ENCODE peak calls at places on chromosomes 13 and 19, in eight cellular contexts. K is body of pancreas, P is cardiac fibroblast, X is lower leg skin, T is AG09309, N is GM13977, V is nephron progenitor cell, C is cardiac muscle cell. Z is an unnamed sample.

GRCh38 chr19:31054430-31054829 is 294.8 kb downstream of the TSHZ3 start:
- DNase-seq in T (peak; percentile 21), K (no peak), V (peak; percentile 47), P (peak; percentile 74), C (peak; percentile 63), X (no peak), N (no peak), Z (peak; percentile 47)

GRCh38 chr19:56155124-56155687 is 14.1 kb downstream of the ZNF444 start:
- DNase-seq in P (no peak), X (no peak), V (peak; percentile 30), N (no peak), K (peak; percentile 60), C (no peak), T (no peak), Z (peak; percentile 10)

GRCh38 chr19:31693131-31693700 is 344.0 kb upstream of the TSHZ3 start:
- DNase-seq in V (no peak), N (no peak), T (no peak), X (no peak), C (no peak), P (no peak), K (no peak), Z (no peak)

GRCh38 chr19:16365300-16365996 is 40.8 kb downstream of the KLF2 start:
- DNase-seq in X (no peak), V (no peak), T (no peak), P (no peak), K (no peak), C (no peak), N (no peak), Z (peak; percentile 1)

GRCh38 chr13:110161112-110161897 is 145.7 kb downstream of the COL4A1 start:
- DNase-seq in T (no peak), V (no peak), C (no peak), P (no peak), N (no peak), X (no peak), K (no peak), Z (no peak)

GRCh38 chr13:24178847-24179845 is 18.6 kb downstream of the SPATA13 start:
- DNase-seq in T (no peak), K (no peak), X (no peak), V (no peak), P (no peak), C (no peak), N (no peak), Z (peak; percentile 15)

GRCh38 chr13:80265348-80265747 is 75.6 kb downstream of the SPRY2 start:
- DNase-seq in N (no peak), C (no peak), T (no peak), X (no peak), K (no peak), P (peak; percentile 12), V (no peak), Z (no peak)

GRCh38 chr13:73693215-73693614 is 441.0 kb downstream of the KLF12 start:
- DNase-seq in T (no peak), N (no peak), X (no peak), K (no peak), C (no peak), V (no peak), P (no peak), Z (no peak)

GRCh38 chr19:38658462-38659306 is 11.2 kb downstream of the ACTN4 start:
- DNase-seq in T (peak; percentile 99), N (no peak), K (peak; percentile 67), C (peak; percentile 61), X (peak; percentile 70), P (peak; percentile 99), V (no peak), Z (no peak)

GRCh38 chr19:772730-773436 is 22.0 kb downstream of the MISP start:
- DNase-seq in V (peak; percentile 74), N (no peak), P (no peak), C (peak; percentile 28), T (no peak), K (no peak), X (no peak), Z (no peak)

GRCh38 chr13:53143757-53144320 is 115.2 kb downstream of the OLFM4 start:
- DNase-seq in N (no peak), K (no peak), T (no peak), P (no peak), C (no peak), V (no peak), X (no peak), Z (no peak)

GRCh38 chr19:19186742-19187141 is 5.2 kb downstream of the BORCS8 start:
- DNase-seq in N (no peak), P (no peak), T (no peak), K (no peak), C (no peak), X (no peak), V (no peak), Z (no peak)
- TF ChIP-seq CTCF in N (no peak), P (no peak), T (no peak), K (no peak), C (no peak), X (no peak), V (no peak), Z (no peak)

DNA sequence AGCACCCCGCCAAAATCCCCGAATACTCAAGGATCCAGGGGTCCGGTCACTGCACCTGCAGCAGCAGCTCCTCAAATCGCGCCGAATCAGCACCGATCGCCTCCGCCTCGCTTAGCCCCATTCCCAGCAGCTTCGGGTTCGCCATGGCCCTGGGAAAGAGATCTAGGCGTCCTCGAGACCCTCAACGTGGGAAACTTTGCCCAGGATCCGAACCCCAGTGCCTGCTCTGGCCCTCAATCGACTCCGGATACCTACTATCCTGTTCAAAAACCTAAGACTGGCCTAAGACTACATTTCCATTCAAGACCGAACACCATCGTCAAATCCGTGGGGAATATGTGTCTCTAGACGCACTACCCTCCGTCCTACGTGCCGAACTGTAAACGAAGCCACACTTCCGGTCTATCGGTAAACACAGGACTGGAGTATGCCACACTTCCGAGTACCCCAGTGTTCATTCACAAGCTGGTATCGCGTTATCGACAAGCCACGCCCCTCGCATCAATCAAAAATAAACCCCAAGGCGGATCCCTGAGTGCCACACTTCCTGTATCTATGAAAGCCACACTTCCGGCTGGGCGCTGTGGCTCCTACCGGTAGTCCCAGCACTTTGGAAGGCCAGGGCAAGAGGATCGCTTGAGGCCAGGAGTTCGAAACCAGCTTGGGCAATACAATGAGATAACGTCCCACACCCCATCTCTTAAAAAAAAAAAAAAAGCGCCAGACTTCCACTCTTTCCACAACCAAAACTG is at the start of gene PIH1D1:
- DNase-seq in C (peak; percentile 98), K (peak; percentile 98), V (peak; percentile 92), X (peak; percentile 99), P (peak; percentile 99), T (peak; percentile 97), N (peak; percentile 94), Z (peak; percentile 99)
- TF ChIP-seq CTCF in C (peak; percentile 24), K (peak; percentile 46), V (no peak), X (no peak), P (peak; percentile 38), T (peak; percentile 25), N (no peak), Z (no peak)

GRCh38 chr19:3061214-3062161 is 807 bp downstream of the TLE5 start:
- DNase-seq in X (no peak), K (no peak), T (no peak), P (peak; percentile 61), V (no peak), N (peak; percentile 87), C (peak; percentile 30), Z (peak; percentile 69)
- TF ChIP-seq CTCF in X (no peak), K (peak; percentile 11), T (peak; percentile 32), P (peak; percentile 2), V (no peak), N (peak; percentile 39), C (peak; percentile 39), Z (no peak)

GRCh38 chr19:5971714-5972354 is 6.1 kb downstream of the RANBP3 start:
- DNase-seq in C (no peak), X (no peak), N (no peak), P (no peak), T (no peak), V (no peak), K (no peak), Z (no peak)
- TF ChIP-seq CTCF in C (no peak), X (no peak), N (no peak), P (no peak), T (no peak), V (no peak), K (no peak), Z (no peak)

GRCh38 chr13:47611664-47612288 is 389.3 kb downstream of the SUCLA2 start:
- DNase-seq in C (no peak), N (no peak), P (no peak), V (no peak), X (no peak), K (no peak), T (no peak), Z (no peak)
- TF ChIP-seq CTCF in C (no peak), N (no peak), P (no peak), V (no peak), X (no peak), K (no peak), T (no peak), Z (no peak)

GRCh38 chr13:108176685-108177274 is 38.6 kb downstream of the LIG4 start:
- DNase-seq in P (peak; percentile 25), N (peak; percentile 47), T (no peak), C (peak; percentile 42), K (peak; percentile 45), X (no peak), V (peak; percentile 38), Z (peak; percentile 80)
- TF ChIP-seq CTCF in P (peak; percentile 35), N (peak; percentile 71), T (peak; percentile 48), C (peak; percentile 40), K (peak; percentile 36), X (no peak), V (no peak), Z (peak; percentile 72)